ENCODE peak calls at places on chromosomes 16 and 17, in ten cellular contexts. Q is skeletal muscle cell; M is naive B cell; A is stimulated activated CD8-positive, alpha-beta memory T cell treated with anti-CD3 and anti-CD28 coated beads, Interleukin-4, amount 100 ng/mL, for 48 hours; P is GM06990; T is Daoy; B is stimulated activated CD4-positive, alpha-beta T cell treated with anti-CD3 and anti-CD28 coated beads, TNF-alpha, amount 100 ng/mL, for 1 hour; L is NCI-H460; J is NCI-H1105; N is iris pigment epithelial cell. E is an unnamed sample.

GRCh38 chr17:39143552-39144093 is 7.8 kb downstream of the PLXDC1 start:
- DNase-seq in Q (no peak), M (no peak), B (no peak), N (no peak), J (no peak), T (no peak), L (no peak), A (no peak), P (no peak), E (no peak)

GRCh38 chr17:9022553-9023388 is 1.5 kb downstream of the NTN1 start:
- DNase-seq in M (no peak), P (peak), B (no peak), A (peak), T (no peak), Q (no peak), N (peak), L (no peak), J (peak), E (no peak)

GRCh38 chr17:76466775-76467130 is 650 bp upstream of the AANAT start:
- DNase-seq in N (no peak), A (no peak), J (no peak), B (no peak), P (no peak), L (no peak), M (no peak), Q (no peak), T (no peak), E (no peak)

GRCh38 chr16:30449116-30449435 is 3.4 kb upstream of the SEPHS2 start:
- DNase-seq in L (no peak), M (no peak), N (no peak), T (no peak), J (no peak), B (no peak), P (no peak), A (no peak), Q (no peak), E (no peak)

GRCh38 chr17:49739662-49740271 is 24.2 kb downstream of the FAM117A start:
- DNase-seq in B (peak), L (no peak), P (peak), N (peak), A (peak), J (peak), T (no peak), M (peak), Q (no peak), E (peak)

GRCh38 chr16:82456683-82457082 is 170.1 kb upstream of the CDH13 start:
- DNase-seq in J (peak), P (peak), B (no peak), Q (no peak), T (peak), L (peak), M (no peak), A (peak), N (peak), E (no peak)

GRCh38 chr17:83154311-83155127 is 75.1 kb downstream of the METRNL start:
- DNase-seq in T (no peak), J (no peak), A (no peak), P (no peak), L (no peak), B (no peak), Q (no peak), N (no peak), M (no peak), E (no peak)

GRCh38 chr17:39769974-39770587 is 32.3 kb downstream of the GRB7 start:
- DNase-seq in T (peak), N (no peak), J (no peak), P (peak), A (peak), M (no peak), B (peak), L (no peak), Q (no peak), E (no peak)

GRCh38 chr16:4966736-4967453 is 8.8 kb downstream of the SEC14L5 start:
- DNase-seq in B (no peak), M (no peak), T (no peak), Q (no peak), A (no peak), L (no peak), N (no peak), J (no peak), P (no peak), E (no peak)

GRCh38 chr17:55730808-55731207 is 8.1 kb upstream of the TMEM100 start:
- DNase-seq in N (no peak), B (no peak), L (no peak), A (no peak), J (no peak), T (no peak), Q (peak), M (no peak), P (no peak), E (no peak)

GRCh38 chr16:83100679-83101078 is 473.9 kb downstream of the CDH13 start:
- DNase-seq in J (no peak), P (no peak), N (peak), L (no peak), A (no peak), T (no peak), Q (no peak), M (no peak), B (no peak), E (no peak)

GRCh38 chr16:75192606-75193264 is 14.2 kb downstream of the CTRB2 start:
- DNase-seq in M (no peak), T (no peak), Q (no peak), J (no peak), B (no peak), N (no peak), A (no peak), L (no peak), P (no peak), E (no peak)

GRCh38 chr17:68296217-68297140 is 5.2 kb downstream of the ARSG start:
- DNase-seq in T (no peak), B (peak), A (peak), L (no peak), P (no peak), Q (no peak), N (no peak), M (no peak), J (no peak), E (no peak)

GRCh38 chr16:30697264-30698138 is 1.5 kb upstream of the SRCAP start:
- DNase-seq in P (no peak), Q (peak), T (no peak), B (no peak), L (no peak), N (no peak), A (no peak), J (peak), M (no peak), E (no peak)

GRCh38 chr17:57424777-57425188 is 168.5 kb downstream of the MSI2 start:
- DNase-seq in Q (no peak), T (peak), P (no peak), A (no peak), J (no peak), M (no peak), L (no peak), N (peak), B (no peak), E (no peak)

E was measured in GM12864.